ENCODE peak calls at places on chromosomes 4 and X, in seven cellular contexts. One of them, this sample, is unnamed. For H3K36me3, the result is how much of the 10 kb centered on the place peaks cover.

GRCh38 chr4:6957148-6957520 is 47.5 kb downstream of the TBC1D14 start:
- DNase-seq in CD8-positive, alpha-beta memory T cell: no peak
- DNase-seq in keratinocyte: no peak
- DNase-seq in gastrocnemius medialis: no peak
- DNase-seq in neural progenitor cell: no peak
- DNase-seq in kidney: no peak
- DNase-seq in GM23338: no peak
- DNase-seq in this sample: no peak

GRCh38 chrX:24153796-24154189 is 4.3 kb downstream of the ZFX start:
- DNase-seq in kidney: no peak
- DNase-seq in GM23338: no peak
- DNase-seq in gastrocnemius medialis: no peak
- DNase-seq in CD8-positive, alpha-beta memory T cell: no peak
- DNase-seq in keratinocyte: no peak
- DNase-seq in neural progenitor cell: no peak
- DNase-seq in this sample: no peak

GRCh38 chrX:54479471-54480122 is 16.4 kb downstream of the FGD1 start:
- DNase-seq in GM23338: peak
- DNase-seq in gastrocnemius medialis: no peak
- DNase-seq in kidney: no peak
- DNase-seq in neural progenitor cell: peak
- DNase-seq in keratinocyte: no peak
- DNase-seq in CD8-positive, alpha-beta memory T cell: no peak
- DNase-seq in this sample: no peak

GRCh38 chrX:107676559-107677378 is 48.5 kb downstream of the PRPS1 start:
- DNase-seq in CD8-positive, alpha-beta memory T cell: peak
- DNase-seq in keratinocyte: no peak
- DNase-seq in GM23338: no peak
- DNase-seq in neural progenitor cell: no peak
- DNase-seq in kidney: peak
- DNase-seq in gastrocnemius medialis: peak
- DNase-seq in this sample: peak

GRCh38 chr4:108834167-108834566 is 71.3 kb upstream of the ETNPPL start:
- DNase-seq in gastrocnemius medialis: no peak
- DNase-seq in neural progenitor cell: no peak
- DNase-seq in kidney: no peak
- DNase-seq in CD8-positive, alpha-beta memory T cell: no peak
- DNase-seq in keratinocyte: peak
- DNase-seq in GM23338: no peak
- DNase-seq in this sample: no peak

GRCh38 chr4:77671051-77671450 is 65.4 kb downstream of the CXCL13 start:
- DNase-seq in kidney: no peak
- DNase-seq in keratinocyte: no peak
- DNase-seq in CD8-positive, alpha-beta memory T cell: no peak
- DNase-seq in gastrocnemius medialis: no peak
- DNase-seq in GM23338: peak
- DNase-seq in neural progenitor cell: no peak
- DNase-seq in this sample: no peak

GRCh38 chr4:87506974-87507701 is 22.0 kb downstream of the SPARCL1 start:
- DNase-seq in CD8-positive, alpha-beta memory T cell: no peak
- DNase-seq in keratinocyte: no peak
- DNase-seq in neural progenitor cell: no peak
- DNase-seq in kidney: no peak
- DNase-seq in GM23338: no peak
- DNase-seq in gastrocnemius medialis: no peak
- DNase-seq in this sample: no peak

GRCh38 chrX:44748014-44748413 is 95.8 kb upstream of the DUSP21 start:
- DNase-seq in CD8-positive, alpha-beta memory T cell: no peak
- DNase-seq in keratinocyte: no peak
- DNase-seq in neural progenitor cell: no peak
- DNase-seq in GM23338: no peak
- DNase-seq in gastrocnemius medialis: no peak
- DNase-seq in kidney: no peak
- DNase-seq in this sample: no peak

GRCh38 chr4:96455045-96455720 is 615.3 kb downstream of the PDHA2 start:
- DNase-seq in neural progenitor cell: no peak
- DNase-seq in CD8-positive, alpha-beta memory T cell: no peak
- DNase-seq in keratinocyte: no peak
- DNase-seq in gastrocnemius medialis: no peak
- DNase-seq in GM23338: no peak
- DNase-seq in kidney: peak
- DNase-seq in this sample: no peak

GRCh38 chr4:153159728-153160221 is 44.5 kb upstream of the TRIM2 start:
- DNase-seq in CD8-positive, alpha-beta memory T cell: no peak
- DNase-seq in GM23338: no peak
- DNase-seq in gastrocnemius medialis: no peak
- DNase-seq in neural progenitor cell: no peak
- DNase-seq in kidney: no peak
- DNase-seq in keratinocyte: no peak
- DNase-seq in this sample: no peak

GRCh38 chr4:72899214-72899613 is 170.3 kb downstream of the COX18 start:
- DNase-seq in keratinocyte: no peak
- DNase-seq in neural progenitor cell: no peak
- DNase-seq in GM23338: peak
- DNase-seq in CD8-positive, alpha-beta memory T cell: no peak
- DNase-seq in gastrocnemius medialis: no peak
- DNase-seq in kidney: no peak
- DNase-seq in this sample: no peak

GRCh38 chrX:125150231-125150630 is 169.4 kb upstream of the TEX13C start:
- DNase-seq in kidney: no peak
- DNase-seq in GM23338: no peak
- DNase-seq in neural progenitor cell: no peak
- DNase-seq in keratinocyte: no peak
- DNase-seq in gastrocnemius medialis: no peak
- DNase-seq in CD8-positive, alpha-beta memory T cell: no peak
- DNase-seq in this sample: no peak

GRCh38 chr4:91373546-91373945 is 930.2 kb upstream of the GRID2 start:
- DNase-seq in CD8-positive, alpha-beta memory T cell: no peak
- DNase-seq in GM23338: no peak
- DNase-seq in neural progenitor cell: no peak
- DNase-seq in kidney: no peak
- DNase-seq in keratinocyte: no peak
- DNase-seq in gastrocnemius medialis: no peak
- DNase-seq in this sample: no peak

GRCh38 chrX:24113161-24113560 is 36.4 kb upstream of the ZFX start:
- DNase-seq in CD8-positive, alpha-beta memory T cell: no peak
- DNase-seq in GM23338: no peak
- DNase-seq in neural progenitor cell: no peak
- DNase-seq in keratinocyte: no peak
- DNase-seq in gastrocnemius medialis: no peak
- DNase-seq in kidney: no peak
- DNase-seq in this sample: no peak

GRCh38 chrX:100447563-100448397 is 37.7 kb upstream of the PCDH19 start:
- DNase-seq in neural progenitor cell: peak
- DNase-seq in gastrocnemius medialis: no peak
- DNase-seq in kidney: no peak
- DNase-seq in GM23338: peak
- DNase-seq in keratinocyte: no peak
- DNase-seq in CD8-positive, alpha-beta memory T cell: no peak
- DNase-seq in this sample: peak
- H3K4me3 ChIP-seq in neural progenitor cell: peak
- H3K4me3 ChIP-seq in gastrocnemius medialis: no peak
- H3K4me3 ChIP-seq in kidney: peak
- H3K4me3 ChIP-seq in GM23338: peak
- H3K4me3 ChIP-seq in keratinocyte: no peak
- H3K4me3 ChIP-seq in CD8-positive, alpha-beta memory T cell: no peak
- H3K4me3 ChIP-seq in this sample: no peak

GRCh38 chr4:8387615-8388266 is 52.8 kb downstream of the ACOX3 start:
- DNase-seq in neural progenitor cell: no peak
- DNase-seq in keratinocyte: no peak
- DNase-seq in kidney: no peak
- DNase-seq in GM23338: no peak
- DNase-seq in CD8-positive, alpha-beta memory T cell: no peak
- DNase-seq in gastrocnemius medialis: no peak
- DNase-seq in this sample: no peak

GRCh38 chr4:8386731-8387130 is 53.8 kb downstream of the ACOX3 start:
- DNase-seq in CD8-positive, alpha-beta memory T cell: no peak
- DNase-seq in kidney: peak
- DNase-seq in GM23338: no peak
- DNase-seq in neural progenitor cell: no peak
- DNase-seq in gastrocnemius medialis: no peak
- DNase-seq in keratinocyte: no peak
- DNase-seq in this sample: no peak

GRCh38 chr4:8388471-8388870 is 52.1 kb downstream of the ACOX3 start:
- DNase-seq in neural progenitor cell: no peak
- DNase-seq in gastrocnemius medialis: no peak
- DNase-seq in GM23338: no peak
- DNase-seq in kidney: no peak
- DNase-seq in keratinocyte: no peak
- DNase-seq in CD8-positive, alpha-beta memory T cell: no peak
- DNase-seq in this sample: no peak

GRCh38 chr4:8385611-8386010 is 54.9 kb downstream of the ACOX3 start:
- DNase-seq in gastrocnemius medialis: no peak
- DNase-seq in kidney: peak
- DNase-seq in neural progenitor cell: no peak
- DNase-seq in keratinocyte: no peak
- DNase-seq in GM23338: no peak
- DNase-seq in CD8-positive, alpha-beta memory T cell: peak
- DNase-seq in this sample: no peak

GRCh38 chr4:8387194-8387593 is 53.3 kb downstream of the ACOX3 start:
- DNase-seq in CD8-positive, alpha-beta memory T cell: no peak
- DNase-seq in gastrocnemius medialis: no peak
- DNase-seq in kidney: no peak
- DNase-seq in keratinocyte: no peak
- DNase-seq in neural progenitor cell: no peak
- DNase-seq in GM23338: no peak
- DNase-seq in this sample: no peak
- H3K27ac ChIP-seq in CD8-positive, alpha-beta memory T cell: no peak
- H3K27ac ChIP-seq in gastrocnemius medialis: no peak
- H3K27ac ChIP-seq in kidney: no peak
- H3K27ac ChIP-seq in keratinocyte: no peak
- H3K27ac ChIP-seq in neural progenitor cell: no peak
- H3K27ac ChIP-seq in GM23338: no peak
- H3K27ac ChIP-seq in this sample: no peak

GRCh38 chr4:534101-534575 is 35.1 kb downstream of the PIGG start:
- DNase-seq in CD8-positive, alpha-beta memory T cell: no peak
- DNase-seq in keratinocyte: no peak
- DNase-seq in kidney: peak
- DNase-seq in GM23338: no peak
- DNase-seq in neural progenitor cell: no peak
- DNase-seq in gastrocnemius medialis: no peak
- DNase-seq in this sample: no peak

GRCh38 chr4:533318-534100 is 34.5 kb downstream of the PIGG start:
- DNase-seq in gastrocnemius medialis: no peak
- DNase-seq in kidney: peak
- DNase-seq in neural progenitor cell: no peak
- DNase-seq in keratinocyte: no peak
- DNase-seq in GM23338: no peak
- DNase-seq in CD8-positive, alpha-beta memory T cell: no peak
- DNase-seq in this sample: no peak

GRCh38 chr4:535181-535923 is 36.3 kb downstream of the PIGG start:
- DNase-seq in GM23338: no peak
- DNase-seq in keratinocyte: no peak
- DNase-seq in neural progenitor cell: no peak
- DNase-seq in gastrocnemius medialis: no peak
- DNase-seq in kidney: peak
- DNase-seq in CD8-positive, alpha-beta memory T cell: no peak
- DNase-seq in this sample: no peak

GRCh38 chr4:535924-536281 is 36.9 kb downstream of the PIGG start:
- DNase-seq in keratinocyte: no peak
- DNase-seq in CD8-positive, alpha-beta memory T cell: no peak
- DNase-seq in GM23338: no peak
- DNase-seq in neural progenitor cell: no peak
- DNase-seq in kidney: peak
- DNase-seq in gastrocnemius medialis: no peak
- DNase-seq in this sample: no peak

DNA sequence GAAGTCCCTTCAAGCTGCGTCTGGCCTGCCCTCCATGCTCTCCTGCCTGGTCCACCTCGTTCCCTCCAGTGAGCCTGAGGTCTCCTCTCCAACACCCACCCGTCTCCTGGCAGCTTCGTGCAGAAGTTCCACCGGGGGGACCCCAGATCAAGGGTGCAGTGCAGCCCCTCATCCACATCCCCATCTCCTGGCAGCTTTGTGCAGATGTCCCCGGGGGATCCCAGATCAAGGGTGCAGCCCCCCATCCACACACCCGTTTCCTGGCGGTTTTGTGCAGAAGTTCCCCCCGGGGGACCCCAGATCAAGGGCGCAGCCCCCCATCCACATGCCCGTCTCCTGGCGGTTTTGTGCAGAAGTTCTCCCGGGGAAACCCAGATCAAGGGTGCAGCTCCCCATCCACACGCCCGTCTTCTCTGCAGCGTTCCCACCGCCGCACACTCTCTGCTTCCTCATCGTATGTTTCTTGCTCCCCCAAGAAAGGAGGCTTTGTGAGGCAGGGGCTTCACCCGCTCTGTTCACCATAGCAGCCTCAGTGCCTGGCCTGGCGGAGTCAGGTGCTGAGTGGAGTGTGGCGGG is 35.7 kb downstream of the PIGG start:
- DNase-seq in kidney: peak
- DNase-seq in neural progenitor cell: no peak
- DNase-seq in keratinocyte: no peak
- DNase-seq in GM23338: no peak
- DNase-seq in CD8-positive, alpha-beta memory T cell: no peak
- DNase-seq in gastrocnemius medialis: no peak
- DNase-seq in this sample: no peak
- H3K36me3 ChIP-seq in kidney: under half
- H3K36me3 ChIP-seq in neural progenitor cell: under half
- H3K36me3 ChIP-seq in keratinocyte: under half
- H3K36me3 ChIP-seq in GM23338: under half
- H3K36me3 ChIP-seq in CD8-positive, alpha-beta memory T cell: under half
- H3K36me3 ChIP-seq in gastrocnemius medialis: under half
- H3K36me3 ChIP-seq in this sample: under half

GRCh38 chr4:132333723-132334045 is 815.4 kb upstream of the PCDH10 start:
- DNase-seq in GM23338: no peak
- DNase-seq in keratinocyte: no peak
- DNase-seq in CD8-positive, alpha-beta memory T cell: no peak
- DNase-seq in neural progenitor cell: no peak
- DNase-seq in gastrocnemius medialis: no peak
- DNase-seq in kidney: no peak
- DNase-seq in this sample: no peak

GRCh38 chr4:132328761-132329160 is 820.3 kb upstream of the PCDH10 start:
- DNase-seq in CD8-positive, alpha-beta memory T cell: no peak
- DNase-seq in kidney: no peak
- DNase-seq in keratinocyte: no peak
- DNase-seq in gastrocnemius medialis: no peak
- DNase-seq in GM23338: no peak
- DNase-seq in neural progenitor cell: no peak
- DNase-seq in this sample: no peak

GRCh38 chr4:132330994-132331393 is 818.1 kb upstream of the PCDH10 start:
- DNase-seq in neural progenitor cell: no peak
- DNase-seq in gastrocnemius medialis: no peak
- DNase-seq in CD8-positive, alpha-beta memory T cell: no peak
- DNase-seq in kidney: no peak
- DNase-seq in keratinocyte: no peak
- DNase-seq in GM23338: peak
- DNase-seq in this sample: no peak

GRCh38 chr4:132332932-132333722 is 816.0 kb upstream of the PCDH10 start:
- DNase-seq in GM23338: peak
- DNase-seq in neural progenitor cell: peak
- DNase-seq in kidney: no peak
- DNase-seq in CD8-positive, alpha-beta memory T cell: no peak
- DNase-seq in keratinocyte: no peak
- DNase-seq in gastrocnemius medialis: no peak
- DNase-seq in this sample: no peak

DNA sequence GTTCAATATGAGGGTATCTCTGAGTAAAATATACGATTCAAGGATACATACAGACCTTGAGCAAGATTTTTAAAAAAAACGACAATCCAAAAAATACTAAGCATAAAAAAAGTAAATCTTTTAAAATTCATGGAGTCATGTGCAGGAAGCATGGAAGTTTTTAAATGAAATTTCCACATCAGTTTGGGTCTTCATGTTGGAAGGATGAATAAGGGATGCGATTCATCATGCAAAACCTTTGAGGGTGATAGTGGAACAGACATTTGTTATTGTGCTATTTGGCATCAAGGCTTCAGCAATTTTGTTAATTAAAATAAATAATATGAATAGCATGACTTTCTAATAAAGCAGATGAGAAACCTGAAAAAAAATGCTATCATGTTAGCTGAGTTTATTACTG is 815.0 kb upstream of the PCDH10 start:
- DNase-seq in kidney: no peak
- DNase-seq in neural progenitor cell: no peak
- DNase-seq in CD8-positive, alpha-beta memory T cell: no peak
- DNase-seq in gastrocnemius medialis: no peak
- DNase-seq in keratinocyte: no peak
- DNase-seq in GM23338: no peak
- DNase-seq in this sample: no peak
- H3K4me3 ChIP-seq in kidney: no peak
- H3K4me3 ChIP-seq in neural progenitor cell: no peak
- H3K4me3 ChIP-seq in CD8-positive, alpha-beta memory T cell: no peak
- H3K4me3 ChIP-seq in gastrocnemius medialis: no peak
- H3K4me3 ChIP-seq in keratinocyte: no peak
- H3K4me3 ChIP-seq in GM23338: no peak
- H3K4me3 ChIP-seq in this sample: no peak